ENCODE peak calls at places on chromosome 11, in nine cellular contexts. Y is body of pancreas, B is lung, Z is nephron progenitor cell, V is PC-3, N is activated B cell treated with CpG ODN at 0.5 μM for 24 hours, P is cardiac fibroblast, D is ascending aorta, U is psoas muscle. L is an unnamed sample.

GRCh38 chr11:104772806-104773241 is 125.4 kb downstream of the CASP12 start:
- DNase-seq in Z (no peak), P (peak), Y (no peak), D (no peak), B (no peak), U (no peak), N (no peak), V (peak), L (no peak)

GRCh38 chr11:80383655-80384054 is 942.8 kb upstream of the TENM4 start:
- DNase-seq in B (no peak), P (no peak), N (no peak), D (no peak), Y (no peak), V (no peak), Z (peak), U (no peak), L (no peak)

GRCh38 chr11:67266424-67267187 is at the start of gene GRK2:
- DNase-seq in P (peak), V (peak), N (no peak), B (no peak), D (no peak), Y (peak), U (peak), Z (peak), L (no peak)

GRCh38 chr11:121591405-121592033 is 138.8 kb upstream of the SORL1-AS1 start:
- DNase-seq in D (no peak), P (peak), U (no peak), V (peak), Y (peak), B (peak), Z (peak), N (no peak), L (peak)

GRCh38 chr11:76210920-76211851 is 4.9 kb upstream of the WNT11 start:
- DNase-seq in N (peak), Z (no peak), D (no peak), U (peak), B (no peak), V (no peak), P (no peak), Y (no peak), L (no peak)

GRCh38 chr11:59437770-59438169 is 1.5 kb downstream of the OR5A1 start:
- DNase-seq in N (no peak), B (no peak), D (no peak), P (no peak), U (no peak), V (no peak), Z (no peak), Y (no peak), L (no peak)

GRCh38 chr11:10930224-10930960 is 72.5 kb upstream of the ZBED5 start:
- DNase-seq in B (peak), Y (peak), D (no peak), V (peak), U (no peak), Z (no peak), N (no peak), P (peak), L (peak)

GRCh38 chr11:1317432-1317831 is 8.0 kb upstream of the TOLLIP start:
- DNase-seq in Z (no peak), B (no peak), D (no peak), U (no peak), Y (peak), V (no peak), N (no peak), P (no peak), L (no peak)

GRCh38 chr11:36500315-36500721 is 9.8 kb downstream of the TRAF6 start:
- DNase-seq in V (peak), P (peak), D (peak), Y (no peak), U (no peak), B (no peak), Z (no peak), N (no peak), L (no peak)

GRCh38 chr11:74072721-74073120 is 63.8 kb upstream of the UCP3 start:
- DNase-seq in V (no peak), U (no peak), D (no peak), Z (no peak), Y (no peak), P (no peak), B (no peak), N (no peak), L (no peak)

GRCh38 chr11:110921742-110922200 is 209.5 kb upstream of the ARHGAP20 start:
- DNase-seq in Y (peak), Z (no peak), V (no peak), U (no peak), D (no peak), B (peak), N (no peak), P (peak), L (no peak)

GRCh38 chr11:118180300-118180703 is 3.9 kb upstream of the SCN2B start:
- DNase-seq in U (peak), D (no peak), Y (peak), Z (peak), N (no peak), B (no peak), P (peak), V (no peak), L (no peak)

GRCh38 chr11:125063429-125064043 is 431 bp downstream of the SLC37A2 start:
- DNase-seq in U (no peak), B (no peak), Y (no peak), V (no peak), D (no peak), P (no peak), N (no peak), Z (peak), L (no peak)

GRCh38 chr11:72144807-72145565 is 9.5 kb downstream of the FOLR3 start:
- DNase-seq in P (peak), Z (no peak), V (peak), N (no peak), D (no peak), Y (no peak), U (no peak), B (no peak), L (no peak)

GRCh38 chr11:112310414-112310813 is 49.8 kb upstream of the PLET1 start:
- DNase-seq in P (peak), Y (no peak), Z (no peak), U (no peak), V (peak), D (no peak), B (no peak), N (no peak), L (no peak)

GRCh38 chr11:122922893-122923292 is 40.3 kb downstream of the JHY start:
- DNase-seq in Y (no peak), V (no peak), D (no peak), P (no peak), B (no peak), N (no peak), U (no peak), Z (no peak), L (no peak)

GRCh38 chr11:62671272-62671603 is 235 bp upstream of the UQCC3 start:
- DNase-seq in P (no peak), N (no peak), V (no peak), D (no peak), U (no peak), Z (no peak), B (no peak), Y (no peak), L (no peak)

GRCh38 chr11:24082241-24082640 is 414.6 kb upstream of the LUZP2 start:
- DNase-seq in U (no peak), D (no peak), V (no peak), N (no peak), Z (no peak), P (no peak), B (no peak), Y (no peak), L (no peak)

GRCh38 chr11:62611705-62612365 is 740 bp downstream of the EML3 start:
- DNase-seq in U (peak), P (peak), D (no peak), V (peak), Z (peak), Y (peak), B (peak), N (no peak), L (no peak)

GRCh38 chr11:72951193-72951592 is 137.0 kb downstream of the ATG16L2 start:
- DNase-seq in V (peak), Z (no peak), U (no peak), D (no peak), Y (no peak), B (no peak), P (peak), N (no peak), L (no peak)

GRCh38 chr11:104320091-104320490 is 156.1 kb upstream of the PDGFD start:
- DNase-seq in B (no peak), Y (no peak), D (no peak), N (no peak), U (no peak), P (peak), V (no peak), Z (no peak), L (no peak)

GRCh38 chr11:8685820-8686219 is 3.2 kb downstream of the RPL27A start:
- DNase-seq in Z (no peak), Y (no peak), N (no peak), U (no peak), V (no peak), P (no peak), B (no peak), D (no peak), L (no peak)

GRCh38 chr11:8686325-8686724 is 3.7 kb downstream of the RPL27A start:
- DNase-seq in V (no peak), D (no peak), N (no peak), Z (no peak), B (no peak), Y (no peak), P (no peak), U (no peak), L (no peak)

GRCh38 chr11:8689726-8690255 is 7.2 kb downstream of the RPL27A start:
- DNase-seq in P (no peak), Y (no peak), B (no peak), U (no peak), D (no peak), Z (no peak), V (no peak), N (no peak), L (no peak)

GRCh38 chr11:8690374-8691342 is 8.1 kb downstream of the RPL27A start:
- DNase-seq in Y (no peak), V (no peak), D (no peak), N (no peak), P (no peak), B (no peak), Z (no peak), U (no peak), L (no peak)

GRCh38 chr11:8688414-8689362 is 6.1 kb downstream of the RPL27A start:
- DNase-seq in V (peak), N (peak), Z (peak), B (peak), U (peak), P (peak), Y (peak), D (peak), L (peak)
- TF ChIP-seq CTCF in V (peak), N (no peak), Z (no peak), B (no peak), U (peak), P (peak), Y (no peak), D (peak), L (no peak)

GRCh38 chr11:68750988-68751325 is 363 bp downstream of the TESMIN start:
- DNase-seq in V (no peak), P (no peak), N (no peak), U (no peak), D (no peak), Z (no peak), B (no peak), Y (no peak), L (no peak)

GRCh38 chr11:68750197-68750987 is 928 bp downstream of the TESMIN start:
- DNase-seq in N (peak), U (peak), P (no peak), Z (peak), D (no peak), Y (no peak), V (no peak), B (no peak), L (peak)

GRCh38 chr11:68751331-68751856 is at the start of gene TESMIN:
- DNase-seq in N (peak), Z (peak), D (peak), V (peak), B (peak), Y (peak), P (peak), U (peak), L (peak)

GRCh38 chr11:68756171-68756766 is 4.9 kb upstream of the TESMIN start:
- DNase-seq in D (no peak), B (no peak), P (no peak), Z (no peak), N (no peak), U (no peak), V (peak), Y (no peak), L (no peak)

DNA sequence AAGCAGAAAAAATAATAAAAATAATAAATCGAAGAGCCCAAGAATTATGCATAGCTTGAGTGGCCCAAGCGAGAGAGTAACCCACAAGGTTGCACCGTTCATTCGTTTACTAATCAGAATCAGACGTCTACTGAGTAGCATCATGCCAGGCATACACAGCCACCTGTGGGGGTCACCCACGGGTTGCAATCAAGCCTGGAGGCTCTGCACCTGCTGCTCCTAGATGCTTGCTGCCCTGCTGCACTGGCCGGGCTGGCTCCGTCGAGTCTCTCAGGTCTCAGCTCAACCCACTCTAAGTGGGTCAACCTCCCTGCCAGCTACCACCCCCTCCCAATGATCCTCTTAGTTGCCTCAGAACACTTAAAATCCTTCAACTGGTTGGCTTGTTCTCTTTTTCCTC is 2.0 kb upstream of the TESMIN start:
- DNase-seq in P (no peak), U (no peak), Y (no peak), D (no peak), V (no peak), Z (no peak), N (no peak), B (no peak), L (no peak)
- TF ChIP-seq CTCF in P (no peak), U (no peak), Y (no peak), D (no peak), V (no peak), Z (no peak), N (no peak), B (no peak), L (no peak)

DNA sequence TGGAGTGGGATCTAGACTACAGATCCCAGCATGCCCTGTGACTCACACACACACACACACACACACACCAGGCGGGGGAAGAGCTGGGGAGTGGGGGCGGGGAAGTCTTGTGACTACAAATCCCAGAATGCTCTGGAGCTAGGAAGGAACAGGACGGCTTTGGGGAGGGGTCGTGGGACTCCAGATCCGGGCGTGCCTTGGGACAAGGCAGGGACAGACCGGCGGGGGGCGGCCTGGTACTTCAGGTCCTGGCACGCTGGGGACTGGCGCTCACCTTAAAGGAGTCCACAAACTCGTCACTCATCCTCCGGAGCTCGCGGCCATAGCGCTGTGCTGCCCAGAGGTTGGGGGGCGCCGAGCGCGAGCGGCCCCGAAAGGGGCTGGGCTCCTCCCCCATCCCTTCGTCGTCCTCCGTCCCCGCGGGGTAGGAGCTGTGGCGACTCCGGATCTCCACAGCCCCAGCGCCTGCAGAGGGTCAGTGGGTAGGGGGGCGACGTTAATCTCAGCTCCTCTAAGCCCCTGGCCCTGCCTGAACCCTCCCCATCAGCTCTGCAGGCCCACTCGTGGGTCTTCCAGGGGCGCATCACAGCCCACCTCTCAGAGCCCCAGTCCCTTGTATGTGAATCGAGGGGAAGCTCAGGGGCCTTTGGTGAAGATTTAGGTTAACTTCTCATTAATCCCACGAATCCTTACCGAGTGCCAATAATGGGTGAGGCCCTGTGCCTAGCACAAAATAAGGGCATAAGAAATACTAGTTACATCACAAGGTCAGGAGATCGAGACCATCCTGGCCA is 12.9 kb downstream of the BAD start:
- DNase-seq in V (peak), D (peak), Y (peak), U (peak), N (peak), B (peak), P (peak), Z (peak), L (peak)
- TF ChIP-seq CTCF in V (no peak), D (no peak), Y (no peak), U (no peak), N (no peak), B (peak), P (no peak), Z (no peak), L (no peak)

GRCh38 chr11:15912825-15913224 is 443.5 kb downstream of the SOX6 start:
- DNase-seq in B (no peak), Z (no peak), V (no peak), U (no peak), N (no peak), P (no peak), D (no peak), Y (no peak), L (no peak)

GRCh38 chr11:15912291-15912690 is 444.1 kb downstream of the SOX6 start:
- DNase-seq in N (no peak), V (no peak), P (no peak), Z (no peak), Y (no peak), D (no peak), U (no peak), B (no peak), L (no peak)

GRCh38 chr11:15910761-15911160 is 445.6 kb downstream of the SOX6 start:
- DNase-seq in N (no peak), P (no peak), Z (no peak), B (no peak), V (no peak), U (no peak), Y (no peak), D (no peak), L (no peak)

GRCh38 chr11:15911377-15912044 is 444.8 kb downstream of the SOX6 start:
- DNase-seq in P (peak), D (no peak), V (no peak), Y (peak), B (peak), Z (no peak), N (no peak), U (peak), L (no peak)

GRCh38 chr11:15913261-15913660 is 443.1 kb downstream of the SOX6 start:
- DNase-seq in Z (no peak), N (no peak), Y (no peak), P (no peak), B (no peak), D (no peak), U (no peak), V (no peak), L (no peak)
- TF ChIP-seq CTCF in Z (no peak), N (no peak), Y (no peak), P (no peak), B (no peak), D (no peak), U (no peak), V (no peak), L (no peak)

DNA sequence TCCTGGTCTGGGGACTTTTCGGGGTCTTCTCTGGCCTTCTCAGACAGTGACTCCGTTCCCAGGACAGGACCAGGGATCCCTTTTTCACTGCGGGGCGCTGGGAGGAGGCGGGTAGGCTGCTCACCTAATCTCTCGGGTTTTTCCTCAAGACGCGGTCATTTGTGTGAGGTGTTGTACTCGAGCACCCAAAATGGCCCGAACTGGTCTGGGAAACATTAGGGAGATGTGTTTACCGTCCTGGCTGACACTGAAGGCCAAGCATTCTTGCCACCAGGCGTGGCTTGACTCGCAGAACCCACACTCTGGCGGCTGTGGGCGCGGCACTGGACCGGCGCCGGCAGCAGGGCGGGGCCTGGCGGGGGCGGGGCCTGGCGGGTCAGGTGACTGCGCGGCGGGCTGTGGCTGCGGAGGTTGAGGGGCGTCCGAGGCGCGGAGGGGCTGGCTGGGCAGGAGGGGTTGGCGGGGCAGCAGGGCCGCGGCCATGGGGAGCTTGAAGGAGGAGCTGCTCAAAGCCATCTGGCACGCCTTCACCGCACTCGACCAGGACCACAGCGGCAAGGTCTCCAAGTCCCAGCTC is at the start of gene SWAP70:
- DNase-seq in V (peak), U (peak), Y (peak), Z (peak), P (peak), D (peak), B (peak), N (peak), L (peak)
- TF ChIP-seq CTCF in V (peak), U (peak), Y (peak), Z (no peak), P (peak), D (peak), B (peak), N (no peak), L (no peak)

GRCh38 chr11:117096973-117097566 is 1.2 kb downstream of the SIK3 start:
- DNase-seq in Y (no peak), Z (no peak), B (no peak), V (no peak), D (no peak), U (no peak), P (no peak), N (no peak), L (no peak)

GRCh38 chr11:117096140-117096972 is 1.9 kb downstream of the SIK3 start:
- DNase-seq in B (no peak), D (no peak), N (peak), U (no peak), Z (no peak), P (no peak), V (no peak), Y (no peak), L (peak)

GRCh38 chr11:117099681-117100080 is 1.5 kb upstream of the SIK3 start:
- DNase-seq in P (no peak), B (no peak), Y (no peak), V (no peak), D (no peak), Z (no peak), N (no peak), U (no peak), L (no peak)

GRCh38 chr11:117097567-117098268 is 510 bp downstream of the SIK3 start:
- DNase-seq in D (no peak), U (peak), Z (peak), P (no peak), B (peak), Y (peak), N (no peak), V (peak), L (no peak)

DNA sequence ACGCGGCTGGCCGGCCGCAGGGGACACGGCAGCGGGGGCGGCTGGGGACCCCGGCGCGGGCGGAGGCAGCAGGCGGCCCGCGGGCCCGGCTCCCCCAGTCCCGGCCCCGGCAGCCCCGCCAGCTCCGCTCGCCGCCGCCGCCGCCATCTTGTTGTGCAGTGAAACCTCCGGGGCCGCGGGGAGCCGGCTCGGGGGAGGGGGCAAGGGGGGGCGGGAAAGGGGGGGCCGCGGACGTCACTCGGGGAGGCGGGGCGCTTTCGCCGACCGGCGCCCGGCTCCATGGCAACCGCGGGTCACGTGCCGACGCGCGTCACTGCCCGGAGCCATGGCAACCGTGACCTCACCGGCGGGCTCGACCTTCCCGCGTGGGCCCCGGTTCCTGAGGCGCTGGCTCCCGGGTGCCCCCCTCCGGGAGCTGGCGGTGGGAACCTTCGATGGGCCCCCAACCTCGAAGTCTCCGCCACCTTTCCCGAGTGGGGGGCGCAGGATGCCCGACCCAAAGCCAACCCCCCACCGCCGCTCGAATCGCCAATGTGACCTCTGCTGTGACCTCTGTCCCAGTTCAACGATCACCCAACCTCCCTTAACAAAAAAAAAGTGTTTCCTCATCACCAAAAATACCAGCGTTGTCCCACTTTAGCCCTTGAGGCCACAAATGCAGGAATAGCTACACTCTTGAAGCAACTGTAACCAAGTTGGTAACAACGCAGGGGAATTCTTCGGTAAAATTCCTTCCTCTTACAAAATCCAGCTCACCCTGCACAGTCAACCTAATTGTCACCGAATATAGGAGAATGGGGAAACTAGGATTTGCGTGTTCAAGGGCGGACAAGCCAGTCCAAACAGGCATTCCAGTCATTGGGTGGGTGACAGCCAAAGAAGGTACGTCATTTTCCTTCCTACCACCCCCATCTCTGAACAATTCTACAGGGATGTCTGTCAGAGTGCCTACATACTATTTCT is at the start of gene SIK3:
- DNase-seq in B (peak), V (peak), Z (peak), N (peak), U (peak), P (peak), D (peak), Y (peak), L (peak)
- TF ChIP-seq CTCF in B (peak), V (no peak), Z (no peak), N (no peak), U (peak), P (peak), D (peak), Y (no peak), L (peak)

L was measured in natural killer cell.